ENCODE peak calls at places on chromosomes 13 and 19, in five cellular contexts. B is lower lobe of right lung, Q is cardiac muscle cell, M is breast epithelium, E is RWPE1. P is an unnamed sample.

GRCh38 chr13:21075303-21076264 is 14.2 kb upstream of the LATS2 start:
- DNase-seq in Q (peak), M (no peak), B (peak), E (no peak), P (no peak)

GRCh38 chr13:32548837-32549236 is 10.2 kb upstream of the N4BP2L2 start:
- DNase-seq in E (no peak), Q (peak), B (no peak), M (no peak), P (no peak)

GRCh38 chr13:43154839-43155238 is 131.5 kb downstream of the DNAJC15 start:
- DNase-seq in E (no peak), B (no peak), Q (no peak), M (no peak), P (no peak)

GRCh38 chr13:105638446-105638845 is 897.0 kb downstream of the EFNB2 start:
- DNase-seq in B (no peak), E (no peak), M (no peak), Q (no peak), P (no peak)

GRCh38 chr19:3268326-3268725 is 43.9 kb downstream of the CELF5 start:
- DNase-seq in Q (no peak), E (no peak), M (no peak), B (no peak), P (no peak)

GRCh38 chr19:4633140-4633967 is 6.0 kb upstream of the TNFAIP8L1 start:
- DNase-seq in M (no peak), E (peak), Q (peak), B (peak), P (peak)

GRCh38 chr19:33456845-33457220 is 64.8 kb downstream of the PEPD start:
- DNase-seq in M (no peak), E (no peak), Q (no peak), B (peak), P (no peak)

GRCh38 chr19:54947381-54947780 is at the start of gene NLRP7:
- DNase-seq in B (no peak), M (no peak), Q (no peak), E (no peak), P (no peak)

GRCh38 chr19:28987177-28987576 is 225.8 kb downstream of the UQCRFS1 start:
- DNase-seq in B (no peak), Q (no peak), M (no peak), E (no peak), P (no peak)

GRCh38 chr19:3024870-3025515 is 4.1 kb downstream of the TLE2 start:
- DNase-seq in E (no peak), Q (no peak), B (no peak), M (no peak), P (no peak)

GRCh38 chr19:7211191-7211988 is 82.8 kb downstream of the INSR start:
- DNase-seq in M (no peak), E (no peak), Q (peak), B (no peak), P (peak)

GRCh38 chr19:3725640-3726310 is 17.6 kb downstream of the TJP3 start:
- DNase-seq in M (peak), E (no peak), Q (peak), B (peak), P (peak)

GRCh38 chr13:46947425-46948191 is 50.8 kb upstream of the HTR2A start:
- DNase-seq in B (no peak), Q (no peak), M (no peak), E (no peak), P (no peak)

GRCh38 chr19:3277649-3278048 is 53.2 kb downstream of the CELF5 start:
- DNase-seq in E (no peak), B (no peak), M (no peak), Q (no peak), P (no peak)

GRCh38 chr13:79481685-79482052 is 714 bp downstream of the NDFIP2 start:
- DNase-seq in B (no peak), M (peak), Q (no peak), E (peak), P (no peak)

GRCh38 chr19:46919324-46919723 is 58.5 kb downstream of the ARHGAP35 start:
- DNase-seq in Q (no peak), E (no peak), B (no peak), M (peak), P (no peak)